ENCODE peak calls at places on chromosomes 13 and 19, in nine cellular contexts. K is epithelial cell of esophagus, B is cardiac muscle cell, P is mesenchymal stem cell, F is heart right ventricle, C is uterus, D is left ventricle myocardium inferior, Q is AG04450, H is brain microvascular endothelial cell. R is an unnamed sample.

GRCh38 chr13:48151343-48151742 is 56.4 kb upstream of the MED4 start:
- DNase-seq in K (no peak), B (no peak), P (no peak), F (no peak), C (no peak), D (no peak), Q (no peak), H (no peak), R (no peak)

GRCh38 chr19:16198363-16198636 is 589 bp downstream of the AP1M1 start:
- DNase-seq in K (no peak), B (no peak), P (no peak), F (no peak), C (no peak), D (no peak), Q (no peak), H (no peak), R (no peak)

GRCh38 chr13:107373551-107373950 is 805.6 kb upstream of the ARGLU1 start:
- DNase-seq in K (peak; percentile 9), B (peak; percentile 16), P (peak; percentile 88), F (no peak), C (no peak), D (no peak), Q (peak; percentile 65), H (peak; percentile 70), R (peak; percentile 64)

GRCh38 chr19:34963531-34964406 is at the start of gene ZNF792:
- DNase-seq in K (peak; percentile 33), B (peak; percentile 88), P (peak; percentile 63), F (peak; percentile 64), C (peak; percentile 54), D (peak; percentile 69), Q (peak; percentile 4), H (peak; percentile 22), R (peak; percentile 26)

GRCh38 chr13:101416181-101417042 is at the start of gene NALCN:
- DNase-seq in K (peak; percentile 28), B (peak; percentile 55), P (peak; percentile 30), F (no peak), C (no peak), D (peak; percentile 22), Q (no peak), H (no peak), R (no peak)

GRCh38 chr19:53553865-53554791 is 16.2 kb downstream of the ZNF331 start:
- DNase-seq in K (peak; percentile 83), B (peak; percentile 71), P (no peak), F (peak; percentile 89), C (peak; percentile 87), D (peak; percentile 88), Q (peak; percentile 68), H (peak; percentile 82), R (peak; percentile 84)

GRCh38 chr13:29522044-29522685 is 73.3 kb downstream of the SLC7A1 start:
- DNase-seq in K (no peak), B (no peak), P (peak; percentile 95), F (no peak), C (peak; percentile 87), D (no peak), Q (no peak), H (peak; percentile 99), R (peak; percentile 99)

GRCh38 chr13:31477961-31478360 is 261.4 kb upstream of the RXFP2 start:
- DNase-seq in K (no peak), B (no peak), P (no peak), F (no peak), C (no peak), D (no peak), Q (no peak), H (peak; percentile 92), R (peak; percentile 79)

GRCh38 chr13:35474551-35474950 is 1.9 kb downstream of the MAB21L1 start:
- DNase-seq in K (no peak), B (peak; percentile 29), P (no peak), F (no peak), C (no peak), D (no peak), Q (no peak), H (no peak), R (no peak)

GRCh38 chr13:35472308-35473008 is 4.0 kb downstream of the MAB21L1 start:
- DNase-seq in K (no peak), B (no peak), P (no peak), F (no peak), C (no peak), D (no peak), Q (no peak), H (no peak), R (no peak)

GRCh38 chr13:35469781-35470380 is 6.6 kb downstream of the MAB21L1 start:
- DNase-seq in K (no peak), B (no peak), P (no peak), F (no peak), C (no peak), D (no peak), Q (no peak), H (no peak), R (no peak)

GRCh38 chr13:35470671-35471465 is 5.6 kb downstream of the MAB21L1 start:
- DNase-seq in K (peak; percentile 8), B (peak; percentile 68), P (peak; percentile 11), F (peak; percentile 29), C (no peak), D (peak; percentile 62), Q (no peak), H (peak; percentile 5), R (peak; percentile 57)

GRCh38 chr13:35471466-35472307 is 4.8 kb downstream of the MAB21L1 start:
- DNase-seq in K (no peak), B (peak; percentile 36), P (peak; percentile 16), F (no peak), C (no peak), D (no peak), Q (no peak), H (no peak), R (peak; percentile 29)
- H3K4me3 ChIP-seq in K (no peak overlapping the region), B (peak overlapping the region; percentile 28), P (no peak overlapping the region), F (peak overlapping the region; percentile 44), C (no peak overlapping the region), D (peak overlapping the region; percentile 68), Q (no peak overlapping the region), H (no peak overlapping the region), R (peak overlapping the region; percentile 87)

GRCh38 chr13:22749626-22750025 is 431.2 kb upstream of the SGCG start:
- DNase-seq in K (no peak), B (no peak), P (no peak), F (no peak), C (no peak), D (no peak), Q (no peak), H (no peak), R (no peak)

GRCh38 chr13:22748866-22749586 is 431.8 kb upstream of the SGCG start:
- DNase-seq in K (no peak), B (no peak), P (no peak), F (no peak), C (no peak), D (no peak), Q (no peak), H (no peak), R (no peak)

GRCh38 chr13:22740264-22740663 is 440.5 kb upstream of the SGCG start:
- DNase-seq in K (peak; percentile 8), B (peak; percentile 15), P (no peak), F (no peak), C (no peak), D (no peak), Q (no peak), H (no peak), R (no peak)

GRCh38 chr13:22744688-22745452 is 435.9 kb upstream of the SGCG start:
- DNase-seq in K (no peak), B (no peak), P (no peak), F (no peak), C (no peak), D (no peak), Q (no peak), H (no peak), R (no peak)
- H3K4me3 ChIP-seq in K (no peak overlapping the region), B (no peak overlapping the region), P (no peak overlapping the region), F (no peak overlapping the region), C (no peak overlapping the region), D (no peak overlapping the region), Q (no peak overlapping the region), H (no peak overlapping the region), R (no peak overlapping the region)

GRCh38 chr13:39419068-39419467 is 183.9 kb downstream of the LHFPL6 start:
- DNase-seq in K (no peak), B (no peak), P (no peak), F (no peak), C (no peak), D (no peak), Q (no peak), H (no peak), R (no peak)

GRCh38 chr13:39419866-39420265 is 183.1 kb downstream of the LHFPL6 start:
- DNase-seq in K (no peak), B (peak; percentile 13), P (no peak), F (no peak), C (no peak), D (no peak), Q (no peak), H (no peak), R (no peak)

GRCh38 chr13:39418424-39418823 is 184.6 kb downstream of the LHFPL6 start:
- DNase-seq in K (no peak), B (no peak), P (no peak), F (no peak), C (no peak), D (no peak), Q (no peak), H (no peak), R (no peak)

GRCh38 chr13:39417131-39417530 is 185.9 kb downstream of the LHFPL6 start:
- DNase-seq in K (no peak), B (peak; percentile 65), P (peak; percentile 29), F (no peak), C (no peak), D (no peak), Q (no peak), H (no peak), R (no peak)

GRCh38 chr13:39417643-39418042 is 185.3 kb downstream of the LHFPL6 start:
- DNase-seq in K (peak; percentile 29), B (no peak), P (peak; percentile 80), F (no peak), C (no peak), D (no peak), Q (no peak), H (peak; percentile 74), R (peak; percentile 52)
- H3K4me3 ChIP-seq in K (no peak overlapping the region), B (no peak overlapping the region), P (no peak overlapping the region), F (no peak overlapping the region), C (no peak overlapping the region), D (peak overlapping the region; percentile 36), Q (no peak overlapping the region), H (peak overlapping the region; percentile 43), R (peak overlapping the region; percentile 16)

GRCh38 chr13:50588736-50589135 is 254.8 kb downstream of the DLEU7 start:
- DNase-seq in K (peak; percentile 7), B (no peak), P (no peak), F (no peak), C (no peak), D (no peak), Q (no peak), H (no peak), R (no peak)

GRCh38 chr13:50589651-50590054 is 253.8 kb downstream of the DLEU7 start:
- DNase-seq in K (peak; percentile 86), B (no peak), P (peak; percentile 91), F (no peak), C (peak; percentile 46), D (no peak), Q (peak; percentile 42), H (peak; percentile 82), R (peak; percentile 87)

GRCh38 chr13:50587122-50587521 is 256.4 kb downstream of the DLEU7 start:
- DNase-seq in K (no peak), B (no peak), P (no peak), F (no peak), C (no peak), D (no peak), Q (no peak), H (no peak), R (no peak)

GRCh38 chr13:50587839-50588373 is 255.6 kb downstream of the DLEU7 start:
- DNase-seq in K (no peak), B (no peak), P (no peak), F (no peak), C (no peak), D (no peak), Q (no peak), H (no peak), R (no peak)

DNA sequence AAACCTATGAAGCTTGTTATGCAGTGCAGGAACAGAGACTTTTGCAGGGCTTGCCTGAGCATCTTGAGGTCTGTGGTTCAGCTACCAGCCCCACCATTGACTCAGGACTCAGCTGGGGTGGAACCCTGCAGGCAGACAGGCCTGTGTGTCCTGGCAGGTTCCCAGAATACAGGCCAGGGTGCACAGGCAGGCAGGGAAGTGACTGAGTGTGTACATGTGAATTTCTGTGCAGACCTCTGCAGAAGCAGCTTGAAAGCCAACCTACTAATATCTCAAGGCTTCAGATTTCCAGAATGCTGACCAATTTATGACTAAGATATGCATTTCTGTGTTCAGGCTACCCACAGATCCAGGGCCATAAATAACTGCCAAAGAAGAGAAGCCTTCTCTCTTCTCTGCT is 254.4 kb downstream of the DLEU7 start:
- DNase-seq in K (peak; percentile 82), B (no peak), P (peak; percentile 84), F (no peak), C (no peak), D (no peak), Q (peak; percentile 65), H (peak; percentile 94), R (peak; percentile 93)
- H3K4me3 ChIP-seq in K (no peak overlapping the region), B (no peak overlapping the region), P (no peak overlapping the region), F (no peak overlapping the region), C (no peak overlapping the region), D (no peak overlapping the region), Q (no peak overlapping the region), H (no peak overlapping the region), R (no peak overlapping the region)

R was measured in AG10803.